ENCODE peak calls at places on chromosomes 7 and 10, in five cellular contexts. Z is body of pancreas, S is PC-9, D is WERI-Rb-1, U is PC-3. W is an unnamed sample. For H3K9me3, the result is how much of the 10 kb centered on the place peaks cover.

GRCh38 chr10:22324893-22325271 is 4.0 kb downstream of the BMI1 start:
- DNase-seq in Z (no peak), S (no peak), D (no peak), U (no peak), W (no peak)

GRCh38 chr7:43904533-43905208 is 1.7 kb downstream of the URGCP start:
- DNase-seq in Z (no peak), S (peak), D (no peak), U (peak), W (no peak)

GRCh38 chr7:55552320-55553086 is 19.8 kb downstream of the VOPP1 start:
- DNase-seq in Z (no peak), S (peak), D (no peak), U (peak), W (peak)

GRCh38 chr7:148672041-148672440 is 26.7 kb upstream of the CUL1 start:
- DNase-seq in Z (no peak), S (no peak), D (no peak), U (no peak), W (no peak)

GRCh38 chr7:7131273-7131672 is 51.1 kb upstream of the C1GALT1 start:
- DNase-seq in Z (no peak), S (no peak), D (no peak), U (no peak), W (no peak)

GRCh38 chr10:68600041-68600778 is 40.1 kb downstream of the TET1 start:
- DNase-seq in Z (peak), S (peak), D (peak), U (peak), W (peak)

GRCh38 chr7:90222811-90223725 is 11.5 kb downstream of the STEAP2 start:
- DNase-seq in Z (no peak), S (no peak), D (no peak), U (peak), W (no peak)

GRCh38 chr7:93902777-93903423 is 3.5 kb upstream of the GNGT1 start:
- DNase-seq in Z (no peak), S (no peak), D (peak), U (peak), W (no peak)

GRCh38 chr7:4659551-4660286 is 22.4 kb upstream of the FOXK1 start:
- DNase-seq in Z (no peak), S (no peak), D (peak), U (peak), W (no peak)

GRCh38 chr10:114576132-114576487 is 82.0 kb downstream of the ABLIM1 start:
- DNase-seq in Z (no peak), S (no peak), D (no peak), U (no peak), W (no peak)

GRCh38 chr10:60390224-60390626 is 550 bp upstream of the ANK3 start:
- DNase-seq in Z (no peak), S (no peak), D (no peak), U (no peak), W (no peak)

GRCh38 chr10:88379575-88379974 is 203.5 kb downstream of the RNLS start:
- DNase-seq in Z (no peak), S (no peak), D (no peak), U (no peak), W (no peak)

GRCh38 chr10:104045151-104046089 is 40.3 kb downstream of the COL17A1 start:
- DNase-seq in Z (peak), S (peak), D (peak), U (peak), W (peak)

GRCh38 chr7:3754488-3755365 is 453.7 kb downstream of the SDK1 start:
- DNase-seq in Z (no peak), S (no peak), D (no peak), U (peak), W (no peak)

GRCh38 chr10:61217851-61218565 is 235.2 kb downstream of the TMEM26 start:
- DNase-seq in Z (no peak), S (no peak), D (no peak), U (no peak), W (no peak)

GRCh38 chr7:14688208-14688607 is 214.3 kb downstream of the DGKB start:
- DNase-seq in Z (no peak), S (no peak), D (no peak), U (no peak), W (no peak)

GRCh38 chr7:38368191-38368605 is 94.8 kb upstream of the TARP start:
- DNase-seq in Z (peak), S (peak), D (peak), U (peak), W (no peak)

GRCh38 chr7:91630581-91631370 is 249.7 kb downstream of the MTERF1 start:
- DNase-seq in Z (no peak), S (no peak), D (no peak), U (no peak), W (no peak)

GRCh38 chr7:11757153-11757552 is 74.8 kb downstream of the THSD7A start:
- DNase-seq in Z (no peak), S (no peak), D (no peak), U (no peak), W (no peak)

GRCh38 chr10:71197955-71198354 is 14.4 kb upstream of the UNC5B start:
- DNase-seq in Z (no peak), S (no peak), D (no peak), U (no peak), W (no peak)

GRCh38 chr10:131723601-131724530 is 176.9 kb upstream of the PPP2R2D start:
- DNase-seq in Z (peak), S (no peak), D (no peak), U (no peak), W (no peak)

GRCh38 chr10:11197854-11198253 is 180.2 kb downstream of the CELF2 start:
- DNase-seq in Z (no peak), S (no peak), D (no peak), U (no peak), W (no peak)

GRCh38 chr7:47482013-47482761 is 99.7 kb downstream of the TNS3 start:
- DNase-seq in Z (peak), S (peak), D (no peak), U (peak), W (peak)

GRCh38 chr10:31020128-31020527 is 11.5 kb downstream of the ZNF438 start:
- DNase-seq in Z (no peak), S (no peak), D (no peak), U (no peak), W (no peak)

GRCh38 chr10:56359837-56360236 is 1.2 kb downstream of the ZWINT start:
- DNase-seq in Z (no peak), S (no peak), D (no peak), U (no peak), W (no peak)

GRCh38 chr7:24143547-24143946 is 140.4 kb upstream of the NPY start:
- DNase-seq in Z (no peak), S (no peak), D (no peak), U (no peak), W (no peak)

GRCh38 chr7:129494041-129494440 is 8.3 kb upstream of the SMKR1 start:
- DNase-seq in Z (no peak), S (no peak), D (no peak), U (peak), W (no peak)

GRCh38 chr7:121116399-121116798 is 127.9 kb downstream of the CPED1 start:
- DNase-seq in Z (no peak), S (no peak), D (no peak), U (no peak), W (no peak)

GRCh38 chr7:22346383-22347107 is 10.4 kb downstream of the RAPGEF5 start:
- DNase-seq in Z (no peak), S (peak), D (no peak), U (peak), W (no peak)

GRCh38 chr10:69505636-69506318 is 54.5 kb downstream of the TSPAN15 start:
- DNase-seq in Z (no peak), S (no peak), D (no peak), U (no peak), W (no peak)

GRCh38 chr10:60576130-60577069 is 186.7 kb upstream of the ANK3 start:
- DNase-seq in Z (no peak), S (no peak), D (no peak), U (peak), W (no peak)

GRCh38 chr7:101882595-101883564 is 65.5 kb downstream of the CUX1 start:
- DNase-seq in Z (peak), S (peak), D (peak), U (peak), W (peak)

GRCh38 chr10:132109341-132110072 is 43.8 kb downstream of the JAKMIP3 start:
- DNase-seq in Z (peak), S (no peak), D (no peak), U (no peak), W (no peak)

GRCh38 chr7:82443044-82443800 is at the start of gene CACNA2D1:
- DNase-seq in Z (peak), S (no peak), D (no peak), U (no peak), W (no peak)

GRCh38 chr7:84746347-84746746 is 440.5 kb downstream of the SEMA3D start:
- DNase-seq in Z (no peak), S (no peak), D (no peak), U (no peak), W (no peak)

GRCh38 chr7:44796034-44796503 is 412 bp upstream of the PPIA start:
- DNase-seq in Z (no peak), S (peak), D (no peak), U (peak), W (no peak)

DNA sequence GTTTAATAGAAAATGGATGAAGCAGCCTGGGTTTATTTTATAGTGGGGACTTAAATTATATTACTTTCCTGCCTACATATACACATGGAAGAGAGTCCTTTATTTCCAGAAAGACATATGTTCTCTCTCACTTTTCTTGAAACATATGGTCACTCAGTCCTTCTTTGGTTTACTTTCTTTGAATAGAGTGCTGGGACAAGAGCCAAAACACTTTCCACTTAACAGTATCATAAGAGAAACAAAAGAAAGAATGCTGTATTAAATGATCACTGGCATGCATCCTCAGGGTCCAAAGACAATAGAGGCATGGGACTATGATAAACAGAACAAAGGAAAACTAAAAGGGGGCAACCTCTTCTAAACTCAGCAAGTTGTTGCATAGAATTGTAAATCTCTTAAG is 687.4 kb downstream of the SORCS3 start:
- DNase-seq in Z (no peak), S (no peak), D (no peak), U (no peak), W (no peak)
- H3K9me3 ChIP-seq in Z (under half), S (under half), D (under half), U (under half), W (under half)

GRCh38 chr7:116621649-116622048 is 50.3 kb upstream of the MET start:
- DNase-seq in Z (no peak), S (no peak), D (no peak), U (no peak), W (no peak)
- H3K9me3 ChIP-seq in Z (under half), S (under half), D (under half), U (under half), W (under half)

GRCh38 chr7:158129037-158130022 is 458.3 kb downstream of the PTPRN2 start:
- DNase-seq in Z (no peak), S (no peak), D (no peak), U (no peak), W (no peak)
- H3K9me3 ChIP-seq in Z (under half), S (under half), D (under half), U (under half), W (under half)

GRCh38 chr7:87216701-87217508 is 2.6 kb downstream of the TMEM243 start:
- DNase-seq in Z (no peak), S (no peak), D (no peak), U (no peak), W (no peak)
- H3K9me3 ChIP-seq in Z (under half), S (under half), D (under half), U (under half), W (under half)

DNA sequence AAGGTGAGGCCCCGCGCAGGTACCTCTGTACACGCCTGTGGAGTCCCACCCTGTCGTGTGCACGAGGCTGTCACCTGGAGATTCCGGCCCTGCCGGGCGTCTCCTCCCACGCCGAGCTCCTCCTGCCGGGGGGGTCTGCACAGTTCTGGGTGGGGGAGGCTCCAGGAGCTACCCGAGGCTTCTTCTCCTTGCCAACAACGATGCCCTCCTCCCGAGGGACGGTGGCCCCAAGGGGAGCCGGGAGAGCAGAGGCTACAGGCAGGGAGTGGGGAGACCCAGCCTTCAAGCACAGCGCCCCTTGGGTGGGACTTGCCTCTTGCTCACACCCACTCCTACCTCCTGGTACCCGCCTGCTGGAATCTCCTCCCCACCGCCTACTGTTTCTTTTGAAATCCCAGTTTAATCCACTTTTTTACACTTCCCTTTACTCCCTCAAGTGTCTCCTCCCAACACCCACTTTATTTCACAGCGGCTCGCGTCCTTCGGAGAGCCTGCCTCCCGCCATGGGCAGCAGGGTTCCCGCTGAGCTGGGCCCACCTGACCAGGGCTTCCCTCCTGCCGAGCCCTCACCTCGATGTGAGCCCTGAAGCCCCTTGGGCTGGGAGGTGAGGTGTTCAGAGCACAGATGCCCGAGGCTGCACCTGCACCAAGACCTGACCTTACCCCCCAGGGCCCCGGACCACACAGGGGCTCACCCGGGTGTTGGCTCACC is 338.1 kb downstream of the DNAJB6 start:
- DNase-seq in Z (no peak), S (no peak), D (peak), U (no peak), W (peak)
- H3K9me3 ChIP-seq in Z (under half), S (under half), D (under half), U (under half), W (under half)

GRCh38 chr7:127107601-127108007 is 145.1 kb downstream of the GRM8 start:
- DNase-seq in Z (peak), S (peak), D (peak), U (peak), W (no peak)
- H3K9me3 ChIP-seq in Z (under half), S (under half), D (under half), U (under half), W (under half)

GRCh38 chr7:41416208-41416595 is 286.7 kb downstream of the INHBA start:
- DNase-seq in Z (no peak), S (no peak), D (no peak), U (no peak), W (no peak)
- H3K9me3 ChIP-seq in Z (under half), S (under half), D (under half), U (under half), W (under half)

W was measured in ascending aorta.